ENCODE peak calls at places on chromosome 19, in four cellular contexts. V is GM23248, P is endothelial cell of umbilical vein, X is colonic mucosa. M is an unnamed sample.
A peak's percentile ranks its signal among the peaks of the same experiment; 100 is the strongest.

GRCh38 chr19:18417250-18418033 is 1.8 kb upstream of the SSBP4 start:
- DNase-seq in V (peak; percentile 82), P (peak; percentile 85), X (peak; percentile 73), M (peak; percentile 89)

GRCh38 chr19:55146648-55147218 is 2.3 kb downstream of the TNNT1 start:
- DNase-seq in V (peak; percentile 16), P (no peak), X (peak; percentile 38), M (peak; percentile 96)

GRCh38 chr19:30790048-30790680 is 418.0 kb downstream of the ZNF536 start:
- DNase-seq in V (no peak), P (no peak), X (no peak), M (no peak)

GRCh38 chr19:40908981-40909380 is 26.9 kb upstream of the CYP2A7 start:
- DNase-seq in V (peak; percentile 39), P (peak; percentile 49), X (no peak), M (no peak)

GRCh38 chr19:30696514-30696913 is 324.3 kb downstream of the ZNF536 start:
- DNase-seq in V (no peak), P (no peak), X (no peak), M (peak; percentile 95)

GRCh38 chr19:28242317-28242927 is 970.5 kb downstream of the UQCRFS1 start:
- DNase-seq in V (peak; percentile 58), P (peak; percentile 3), X (peak; percentile 43), M (peak; percentile 81)

GRCh38 chr19:31419871-31420430 is 70.7 kb upstream of the TSHZ3 start:
- DNase-seq in V (no peak), P (no peak), X (no peak), M (peak; percentile 64)

GRCh38 chr19:3198901-3199700 is 13.4 kb downstream of the NCLN start:
- DNase-seq in V (no peak), P (no peak), X (no peak), M (no peak)

GRCh38 chr19:10544242-10544752 is 593 bp downstream of the ATG4D start:
- DNase-seq in V (peak; percentile 58), P (no peak), X (peak; percentile 83), M (peak; percentile 63)

GRCh38 chr19:56619131-56619530 is 23.8 kb upstream of the SMIM17 start:
- DNase-seq in V (no peak), P (no peak), X (no peak), M (no peak)

GRCh38 chr19:41376241-41376997 is at the start of gene TMEM91:
- DNase-seq in V (peak; percentile 63), P (peak; percentile 34), X (peak; percentile 45), M (peak; percentile 89)

GRCh38 chr19:8665468-8666213 is 33.0 kb downstream of the ACTL9 start:
- DNase-seq in V (no peak), P (no peak), X (no peak), M (no peak)

GRCh38 chr19:51070334-51070886 is 5.5 kb upstream of the KLK13 start:
- DNase-seq in V (no peak), P (no peak), X (no peak), M (no peak)

GRCh38 chr19:37932985-37933953 is 26.3 kb downstream of the SIPA1L3 start:
- DNase-seq in V (peak; percentile 50), P (peak; percentile 24), X (peak; percentile 86), M (peak; percentile 58)

GRCh38 chr19:17766543-17767131 is 15.4 kb downstream of the FCHO1 start:
- DNase-seq in V (peak; percentile 85), P (peak; percentile 73), X (peak; percentile 96), M (peak; percentile 96)

GRCh38 chr19:35908977-35909683 is 1.0 kb upstream of the TYROBP start:
- DNase-seq in V (no peak), P (no peak), X (peak; percentile 56), M (no peak)

GRCh38 chr19:14473915-14474578 is 1.1 kb downstream of the PTGER1 start:
- DNase-seq in V (peak; percentile 48), P (no peak), X (peak; percentile 58), M (no peak)

GRCh38 chr19:51586799-51587198 is 15.7 kb downstream of the ZNF175 start:
- DNase-seq in V (no peak), P (no peak), X (no peak), M (no peak)

GRCh38 chr19:16298334-16298733 is 26.3 kb upstream of the KLF2 start:
- DNase-seq in V (no peak), P (no peak), X (no peak), M (no peak)

GRCh38 chr19:10812196-10812595 is 23.8 kb downstream of the TMED1 start:
- DNase-seq in V (peak; percentile 19), P (no peak), X (no peak), M (peak; percentile 59)

GRCh38 chr19:17468302-17469091 is 1.8 kb upstream of the SLC27A1 start:
- DNase-seq in V (peak; percentile 55), P (no peak), X (peak; percentile 29), M (peak; percentile 67)

GRCh38 chr19:32489971-32490370 is 84.4 kb downstream of the DPY19L3 start:
- DNase-seq in V (no peak), P (no peak), X (no peak), M (no peak)

GRCh38 chr19:30064776-30065494 is 122.9 kb downstream of the URI1 start:
- DNase-seq in V (no peak), P (no peak), X (no peak), M (peak; percentile 26)

GRCh38 chr19:18612772-18613588 is at the start of gene TMEM59L:
- DNase-seq in V (peak; percentile 40), P (no peak), X (no peak), M (peak; percentile 75)

GRCh38 chr19:54189020-54189667 is at the start of gene MBOAT7:
- DNase-seq in V (no peak), P (no peak), X (no peak), M (no peak)

GRCh38 chr19:13013649-13014048 is 18.4 kb downstream of the NFIX start:
- DNase-seq in V (peak; percentile 66), P (no peak), X (no peak), M (no peak)

GRCh38 chr19:48490980-48491792 is 20.4 kb downstream of the LMTK3 start:
- DNase-seq in V (peak; percentile 45), P (no peak), X (peak; percentile 63), M (peak; percentile 94)

GRCh38 chr19:48492925-48493717 is 18.5 kb downstream of the LMTK3 start:
- DNase-seq in V (peak; percentile 99), P (peak; percentile 97), X (peak; percentile 97), M (peak; percentile 99)

GRCh38 chr19:48493718-48494515 is 17.7 kb downstream of the LMTK3 start:
- DNase-seq in V (no peak), P (no peak), X (no peak), M (peak; percentile 59)

GRCh38 chr19:48489608-48490216 is 20.5 kb downstream of the CYTH2 start:
- DNase-seq in V (peak; percentile 71), P (peak; percentile 65), X (peak; percentile 86), M (peak; percentile 97)

DNA sequence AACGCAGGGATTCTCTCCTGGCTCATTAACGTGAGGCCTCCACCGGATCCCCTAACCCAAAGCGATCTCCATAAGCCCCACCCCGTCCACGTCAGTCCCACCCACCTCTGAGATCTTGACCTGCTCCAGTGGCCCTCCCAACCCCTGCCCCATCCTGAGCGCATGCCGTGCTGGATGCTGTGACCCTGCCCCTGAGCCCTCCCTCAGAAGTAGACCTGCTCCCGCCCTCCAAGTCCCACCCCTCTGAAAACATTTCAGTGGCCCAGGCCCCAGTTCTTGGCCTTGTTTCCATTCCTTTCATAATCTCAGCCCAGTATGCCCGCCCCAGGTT is 19.9 kb downstream of the LMTK3 start:
- DNase-seq in V (no peak), P (no peak), X (no peak), M (peak; percentile 95)
- H3K4me1 ChIP-seq in V (peaks cover 22% of the 10 kb centered on the region), P (peaks cover 21% of the 10 kb centered on the region), X (peaks cover 12% of the 10 kb centered on the region), M (no peaks in the 10 kb centered on the region)

DNA sequence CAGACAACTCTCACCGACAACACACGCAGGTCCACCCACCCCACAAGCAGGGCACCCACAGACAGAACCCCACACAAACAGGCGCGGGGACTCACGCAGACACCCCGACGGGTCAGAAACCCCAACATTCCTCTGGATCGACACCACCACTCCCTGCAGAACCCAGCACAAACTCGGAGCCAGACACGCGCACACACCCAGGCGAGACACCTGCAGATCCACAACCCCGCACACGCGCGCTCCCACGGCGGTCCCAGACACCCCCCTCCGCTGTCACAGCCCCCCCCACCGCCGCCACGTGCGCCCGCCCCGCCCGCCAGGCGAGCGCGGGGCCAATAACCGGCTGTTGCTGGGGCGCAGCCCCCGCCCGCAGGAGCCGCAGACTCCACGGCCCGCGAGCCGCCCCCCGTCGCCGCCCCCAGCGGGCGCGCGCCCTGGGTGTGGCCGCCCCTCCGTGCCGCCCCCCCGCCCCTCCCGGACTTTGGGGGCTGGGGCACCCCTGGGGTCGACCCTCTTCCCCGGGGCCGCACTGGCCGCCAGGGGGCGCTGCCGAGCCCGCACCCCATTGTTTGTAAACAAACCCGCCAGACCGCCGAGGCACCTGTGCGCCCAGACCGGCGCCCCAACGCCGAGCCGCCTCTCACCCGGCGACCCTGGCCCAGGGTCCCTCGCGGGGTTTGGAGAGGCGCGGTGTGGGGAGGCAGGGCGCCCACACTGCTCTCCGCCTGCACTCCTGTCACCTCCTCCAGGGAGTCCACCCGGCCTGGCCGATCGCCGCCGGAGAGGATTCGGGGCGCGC is 678 bp downstream of the BBC3 start:
- DNase-seq in V (peak; percentile 75), P (peak; percentile 61), X (peak; percentile 85), M (peak; percentile 90)
- H3K9ac ChIP-seq in V (peak overlapping the region; percentile 85), P (peak overlapping the region; percentile 64), X (peak overlapping the region; percentile 99), M (peak overlapping the region; percentile 83)

GRCh38 chr19:49913720-49914119 is 15.3 kb upstream of the ATF5 start:
- DNase-seq in V (no peak), P (no peak), X (no peak), M (no peak)
- H3K36me3 ChIP-seq in V (no peaks in the 10 kb centered on the region), P (peaks cover 10% of the 10 kb centered on the region), X (peaks cover 2% of the 10 kb centered on the region), M (peaks cover 75% of the 10 kb centered on the region)

DNA sequence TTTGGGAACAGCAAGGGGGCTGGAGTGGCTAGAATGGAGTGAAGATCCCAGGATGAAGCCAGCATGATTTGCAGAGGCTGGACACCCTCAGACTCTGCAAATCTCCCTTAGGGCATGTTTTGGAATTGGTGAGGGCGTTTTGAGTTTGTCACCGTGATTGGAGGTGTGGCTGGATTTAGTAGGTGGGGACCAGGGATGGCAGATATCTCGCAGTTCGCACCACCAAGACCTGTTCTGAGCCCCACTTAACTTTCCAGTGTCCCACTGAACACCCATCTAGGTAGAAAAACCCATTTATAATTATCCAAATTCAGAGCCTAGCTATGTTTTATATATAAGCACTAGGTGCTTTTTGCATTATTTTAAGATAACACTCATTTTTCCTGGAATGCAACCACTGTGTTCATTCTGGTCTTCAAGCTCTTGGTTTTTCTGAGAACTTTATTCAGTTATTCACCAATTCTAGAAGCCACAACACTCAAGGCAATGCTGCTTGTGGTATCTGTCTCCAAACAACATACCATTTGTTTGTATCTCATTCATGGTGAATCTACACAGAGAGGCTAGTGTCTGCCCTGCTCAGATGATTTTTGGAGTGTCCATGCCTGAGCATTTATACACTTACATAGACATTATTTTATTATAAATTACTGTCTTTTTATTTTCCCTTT is 3.0 kb upstream of the NANOS2 start:
- DNase-seq in V (no peak), P (no peak), X (no peak), M (no peak)
- H3K4me1 ChIP-seq in V (no peaks in the 10 kb centered on the region), P (no peaks in the 10 kb centered on the region), X (no peaks in the 10 kb centered on the region), M (no peaks in the 10 kb centered on the region)

M was measured in endodermal cell.